ENCODE peak calls at places on chromosomes 6 and 20, in ten cellular contexts. B, X, E, P, T, C, D, N, R and A are unnamed samples.

GRCh38 chr6:138785980-138786379 is 9.9 kb upstream of the ECT2L start:
- DNase-seq in N (no peak), B (no peak), E (no peak), T (no peak), P (no peak), C (peak; percentile 26), D (no peak), R (no peak), X (no peak), A (no peak)

GRCh38 chr6:111709615-111710398 is 104.1 kb upstream of the TRAF3IP2 start:
- DNase-seq in B (peak; percentile 90), N (peak; percentile 22), X (no peak), T (peak; percentile 70), R (no peak), D (peak; percentile 76), P (peak; percentile 46), E (peak; percentile 79), C (peak; percentile 88), A (peak; percentile 68)

GRCh38 chr6:17986656-17987575 is 519 bp downstream of the KIF13A start:
- DNase-seq in T (no peak), P (peak; percentile 36), D (peak; percentile 55), R (peak; percentile 76), C (peak; percentile 57), B (peak; percentile 59), E (peak; percentile 86), X (peak; percentile 82), N (no peak), A (peak; percentile 81)

GRCh38 chr6:47079638-47080037 is 37.5 kb upstream of the ADGRF1 start:
- DNase-seq in C (no peak), N (no peak), P (no peak), B (no peak), X (no peak), R (no peak), T (no peak), E (no peak), D (no peak), A (no peak)

GRCh38 chr6:17938885-17939284 is 48.5 kb downstream of the KIF13A start:
- DNase-seq in N (no peak), C (peak; percentile 33), B (peak; percentile 28), E (no peak), R (no peak), X (no peak), T (no peak), P (no peak), D (no peak), A (no peak)

GRCh38 chr20:59830107-59831023 is 103.1 kb downstream of the SYCP2 start:
- DNase-seq in C (no peak), N (no peak), D (no peak), T (peak; percentile 18), X (no peak), B (no peak), E (no peak), R (peak; percentile 69), P (no peak), A (no peak)

GRCh38 chr20:34017610-34018009 is 23.9 kb downstream of the RALY start:
- DNase-seq in R (no peak), B (peak; percentile 88), P (peak; percentile 91), X (no peak), D (no peak), C (peak; percentile 31), T (no peak), E (no peak), N (no peak), A (no peak)

GRCh38 chr20:50534567-50534966 is 24.4 kb downstream of the PTPN1 start:
- DNase-seq in C (peak; percentile 91), T (no peak), P (peak; percentile 80), N (no peak), E (no peak), B (peak; percentile 24), R (no peak), X (no peak), D (no peak), A (no peak)

GRCh38 chr20:53829086-53829703 is 235.6 kb upstream of the ZNF217 start:
- DNase-seq in E (no peak), N (no peak), B (peak; percentile 88), R (no peak), X (no peak), P (peak; percentile 92), D (no peak), C (peak; percentile 95), T (peak; percentile 34), A (no peak)

GRCh38 chr6:137494967-137495595 is 887 bp upstream of the OLIG3 start:
- DNase-seq in X (no peak), B (no peak), P (no peak), E (no peak), T (no peak), R (no peak), N (no peak), C (no peak), D (no peak), A (no peak)